ENCODE peak calls at places on chromosomes 12 and 14, in five cellular contexts. I is CD4-positive, alpha-beta T cell; H is ascending aorta; X is sigmoid colon; V is nephron progenitor cell. N is an unnamed sample.

GRCh38 chr14:106845286-106846087 is 1319.1 kb downstream of the TMEM121 start:
- DNase-seq in I (peak), H (no peak), X (no peak), V (no peak), N (no peak)

GRCh38 chr12:76037130-76038105 is 5.8 kb upstream of the PHLDA1 start:
- DNase-seq in I (no peak), H (no peak), X (no peak), V (peak), N (no peak)

GRCh38 chr12:130992448-130992847 is 38.7 kb downstream of the ADGRD1 start:
- DNase-seq in I (peak), H (no peak), X (peak), V (no peak), N (no peak)

GRCh38 chr12:10753066-10753465 is 29.9 kb upstream of the YBX3 start:
- DNase-seq in I (no peak), H (no peak), X (no peak), V (no peak), N (no peak)

GRCh38 chr14:77303417-77304156 is 17.1 kb downstream of the POMT2 start:
- DNase-seq in I (no peak), H (no peak), X (no peak), V (no peak), N (no peak)

GRCh38 chr14:92425101-92425500 is 88.5 kb upstream of the RIN3 start:
- DNase-seq in I (no peak), H (no peak), X (no peak), V (no peak), N (no peak)

GRCh38 chr14:104735830-104736642 is 12.0 kb downstream of the ADSS1 start:
- DNase-seq in I (no peak), H (peak), X (peak), V (no peak), N (no peak)

GRCh38 chr12:75976913-75977312 is 54.7 kb downstream of the PHLDA1 start:
- DNase-seq in I (no peak), H (no peak), X (no peak), V (no peak), N (no peak)

DNA sequence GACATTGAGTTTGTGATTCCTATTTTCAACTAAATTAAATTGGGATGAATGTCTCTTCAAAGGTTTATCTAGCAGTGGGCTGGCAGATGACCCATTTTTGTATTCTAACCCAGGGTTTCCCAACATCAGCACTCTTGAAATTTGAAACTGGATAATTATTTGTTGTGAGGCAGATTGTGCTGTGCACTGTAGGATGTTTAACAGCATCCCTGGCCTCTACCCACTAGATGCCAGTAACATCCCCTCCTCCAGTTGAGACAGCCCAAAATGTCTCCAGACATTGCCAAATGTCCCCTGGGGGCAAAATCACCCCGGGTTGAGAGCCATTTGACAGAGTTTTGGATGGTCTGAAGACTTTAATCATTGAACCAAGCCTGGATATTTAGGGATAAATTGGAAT is 11.1 kb downstream of the DAAM1 start:
- DNase-seq in I (no peak), H (no peak), X (no peak), V (no peak), N (no peak)
- TF ChIP-seq CTCF in I (no peak), H (no peak), X (no peak), V (no peak), N (no peak)

GRCh38 chr12:79732647-79733046 is 41.9 kb upstream of the PAWR start:
- DNase-seq in I (no peak), H (no peak), X (no peak), V (no peak), N (no peak)

GRCh38 chr12:79737875-79738718 is 47.3 kb upstream of the PAWR start:
- DNase-seq in I (no peak), H (no peak), X (no peak), V (peak), N (no peak)
- TF ChIP-seq CTCF in I (peak), H (peak), X (peak), V (peak), N (peak)

GRCh38 chr12:56257491-56258067 is 605 bp downstream of the ANKRD52 start:
- DNase-seq in I (no peak), H (no peak), X (no peak), V (peak), N (peak)
- TF ChIP-seq CTCF in I (no peak), H (no peak), X (no peak), V (no peak), N (no peak)

DNA sequence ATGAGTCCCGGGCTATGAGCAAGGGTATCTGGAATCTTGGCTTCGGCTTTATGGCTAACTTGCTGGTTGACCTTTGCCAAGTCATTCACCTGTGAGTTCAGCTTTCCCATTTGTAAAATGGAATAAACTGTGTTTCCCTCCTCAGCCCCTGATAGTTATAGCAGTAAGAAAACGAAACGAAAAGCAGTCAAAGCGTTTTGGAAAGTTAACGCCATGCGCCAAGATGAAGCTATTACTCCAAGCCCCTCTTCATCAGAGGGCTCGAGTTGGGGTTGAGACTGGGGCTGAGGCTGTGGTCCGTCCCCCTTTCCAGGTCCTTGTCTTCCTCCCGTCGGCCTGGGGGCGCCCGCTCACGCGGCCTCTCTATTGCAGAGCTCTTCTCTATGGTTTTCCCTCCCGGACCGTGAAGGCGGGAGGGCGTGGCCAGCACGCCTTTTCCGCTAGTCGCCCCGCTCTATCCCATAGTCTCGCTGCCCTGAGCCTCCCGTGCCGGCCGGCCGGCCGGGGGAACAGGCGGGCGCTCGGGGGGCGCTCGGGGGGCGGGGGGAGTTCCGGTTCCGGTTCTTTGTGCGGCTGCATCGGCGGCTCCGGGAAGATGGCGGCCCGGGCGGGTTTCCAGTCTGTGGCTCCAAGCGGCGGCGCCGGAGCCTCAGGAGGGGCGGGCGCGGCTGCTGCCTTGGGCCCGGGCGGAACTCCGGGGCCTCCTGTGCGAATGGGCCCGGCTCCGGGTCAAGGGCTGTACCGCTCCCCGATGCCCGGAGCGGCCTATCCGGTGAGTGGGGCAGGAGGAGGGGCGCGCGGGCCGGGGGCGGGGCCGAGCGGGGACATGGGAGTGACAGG is at the start of gene SMARCD1:
- DNase-seq in I (peak), H (peak), X (peak), V (peak), N (peak)
- TF ChIP-seq CTCF in I (peak), H (peak), X (no peak), V (peak), N (no peak)

DNA sequence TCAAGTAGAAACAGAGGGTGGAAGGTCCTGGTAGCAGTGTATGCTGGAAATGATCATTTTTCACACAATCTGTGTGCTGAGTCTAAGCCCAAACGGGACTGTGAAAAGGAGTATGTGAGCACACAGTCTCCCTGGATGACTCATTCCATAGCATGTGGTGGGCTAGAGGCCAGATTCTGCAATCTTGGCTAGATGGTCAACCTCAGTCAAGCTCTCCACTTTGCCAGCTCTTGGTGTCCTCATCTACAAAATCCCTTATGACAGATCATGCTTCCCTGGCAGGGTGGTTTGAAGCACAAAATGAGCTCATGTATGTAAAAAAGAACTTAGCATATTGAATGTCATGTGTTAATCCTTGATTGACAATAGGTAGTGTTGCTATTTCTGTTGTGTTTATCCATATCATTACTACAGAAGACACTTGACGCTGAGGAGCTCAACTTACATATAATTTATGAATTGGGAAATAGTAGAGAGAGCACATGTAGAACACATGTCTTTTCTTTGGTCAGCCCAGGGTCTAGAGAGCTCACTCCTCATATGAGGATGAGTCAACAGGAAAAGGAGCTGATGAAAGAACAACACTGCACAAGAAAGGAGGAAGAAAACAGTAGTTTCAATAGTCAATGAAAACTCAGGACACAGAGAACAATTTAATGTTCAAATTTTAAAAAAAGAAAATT is 517.5 kb downstream of the BCL11B start:
- DNase-seq in I (no peak), H (no peak), X (no peak), V (no peak), N (no peak)
- TF ChIP-seq CTCF in I (no peak), H (no peak), X (no peak), V (no peak), N (no peak)

GRCh38 chr14:43503508-43503907 is 1003.6 kb downstream of the FSCB start:
- DNase-seq in I (no peak), H (no peak), X (no peak), V (no peak), N (no peak)
- TF ChIP-seq CTCF in I (no peak), H (no peak), X (no peak), V (no peak), N (no peak)

DNA sequence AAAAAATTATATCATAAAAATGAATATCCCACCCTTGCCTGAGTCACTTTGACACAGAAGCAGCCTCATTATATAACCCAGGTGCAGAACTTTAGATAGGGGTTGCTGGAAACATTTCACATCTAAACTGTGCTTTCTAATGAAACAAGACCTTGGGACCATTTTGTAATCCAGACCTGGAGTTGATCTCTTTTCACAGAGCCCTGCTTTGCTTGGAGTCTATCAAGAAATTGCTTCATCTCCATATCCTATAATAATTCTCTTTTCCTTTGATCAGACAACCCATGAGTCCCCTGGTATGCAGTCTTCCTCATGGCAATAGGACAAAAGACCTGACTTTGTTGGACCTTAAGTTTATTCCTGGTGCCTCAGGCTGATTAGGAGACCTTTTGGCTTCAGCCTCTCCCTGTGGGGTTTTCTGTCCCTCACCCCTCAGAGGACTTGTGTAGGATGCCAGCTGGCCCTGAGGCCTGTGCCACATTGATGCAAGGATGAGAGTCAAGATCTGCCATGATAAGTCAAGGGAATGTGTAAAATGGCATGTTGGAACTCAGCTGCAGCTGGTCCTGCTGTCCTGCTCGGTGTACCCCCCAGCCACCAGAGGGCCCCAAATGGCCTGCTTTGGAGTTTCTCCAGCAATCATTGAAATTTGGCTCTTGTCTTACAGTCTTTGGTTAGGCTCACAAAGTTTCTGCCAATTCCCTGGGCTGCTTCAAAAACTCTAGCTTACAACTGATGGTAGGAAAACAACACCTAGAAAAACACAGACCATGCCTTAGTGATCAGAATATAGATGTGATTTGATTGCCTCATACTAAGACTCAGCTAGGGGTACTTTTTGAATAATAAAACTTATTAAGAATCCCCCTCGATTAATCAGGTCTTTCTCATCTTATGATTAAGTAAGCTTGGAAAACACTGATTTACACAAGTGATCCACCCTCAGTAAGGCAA is 76.6 kb downstream of the HSD17B6 start:
- DNase-seq in I (peak), H (no peak), X (no peak), V (peak), N (peak)
- TF ChIP-seq CTCF in I (no peak), H (peak), X (no peak), V (peak), N (no peak)